ENCODE peak calls at places on chromosome 19, in seven cellular contexts. Q is spleen; B is activated B cell treated with CpG ODN at 0.5 μM for 24 hours; O is dorsolateral prefrontal cortex; Z is activated CD8-positive, alpha-beta T cell treated with anti-CD3 and anti-CD28 coated beads for 36 hours; F is neural progenitor cell; L is endothelial cell. R is an unnamed sample.

GRCh38 chr19:35907377-35907745 is 734 bp downstream of the TYROBP start:
- DNase-seq in Q (peak; percentile 82), Z (no peak), L (no peak), F (no peak), O (no peak), B (no peak), R (no peak)

GRCh38 chr19:55442372-55443044 is 592 bp downstream of the SHISA7 start:
- DNase-seq in O (no peak), Z (no peak), L (no peak), F (peak; percentile 48), B (no peak), Q (no peak), R (no peak)

GRCh38 chr19:23832717-23833327 is 74.1 kb upstream of the ZNF681 start:
- DNase-seq in Z (no peak), L (no peak), O (no peak), F (no peak), B (no peak), Q (no peak), R (no peak)

GRCh38 chr19:55210120-55210493 is 806 bp upstream of the PTPRH start:
- DNase-seq in F (no peak), Q (no peak), L (no peak), Z (no peak), O (no peak), B (no peak), R (no peak)

GRCh38 chr19:53511933-53512374 is 26.0 kb upstream of the ZNF331 start:
- DNase-seq in B (peak; percentile 28), F (peak; percentile 84), Q (no peak), O (peak; percentile 38), L (peak; percentile 79), Z (peak; percentile 73), R (no peak)

GRCh38 chr19:33311326-33311682 is 9.0 kb upstream of the CEBPA start:
- DNase-seq in L (no peak), O (no peak), Q (no peak), B (no peak), Z (peak; percentile 30), F (no peak), R (peak; percentile 16)

GRCh38 chr19:46603195-46603637 is 2.1 kb downstream of the CALM3 start:
- DNase-seq in L (no peak), Z (no peak), O (no peak), F (no peak), B (no peak), Q (peak; percentile 71), R (peak; percentile 73)

GRCh38 chr19:58551123-58551497 is 3.8 kb downstream of the CHMP2A start:
- DNase-seq in Q (no peak), O (no peak), F (no peak), B (no peak), L (no peak), Z (no peak), R (no peak)

GRCh38 chr19:29596080-29596479 is 10.0 kb upstream of the POP4 start:
- DNase-seq in F (no peak), Z (no peak), Q (no peak), O (no peak), L (no peak), B (no peak), R (no peak)

GRCh38 chr19:58577581-58578429 is 4.7 kb upstream of the MZF1 start:
- DNase-seq in F (no peak), Q (peak; percentile 64), B (no peak), L (no peak), Z (no peak), O (no peak), R (no peak)

GRCh38 chr19:13646758-13647157 is 117.6 kb upstream of the MRI1 start:
- DNase-seq in Z (no peak), O (no peak), F (no peak), Q (no peak), L (no peak), B (no peak), R (no peak)

GRCh38 chr19:5225486-5226345 is 114.9 kb downstream of the PTPRS start:
- DNase-seq in Z (peak; percentile 39), F (peak; percentile 39), O (no peak), Q (no peak), B (no peak), L (peak; percentile 56), R (no peak)

GRCh38 chr19:15432629-15433518 is 14.1 kb upstream of the AKAP8L start:
- DNase-seq in Z (peak; percentile 94), B (peak; percentile 92), O (peak; percentile 91), Q (peak; percentile 99), F (peak; percentile 97), L (peak; percentile 96), R (peak; percentile 98)

GRCh38 chr19:29836409-29836825 is 24.6 kb downstream of the CCNE1 start:
- DNase-seq in O (no peak), B (no peak), L (no peak), F (no peak), Q (no peak), Z (peak; percentile 85), R (peak; percentile 72)

GRCh38 chr19:4064551-4065260 is 2.0 kb downstream of the ZBTB7A start:
- DNase-seq in L (peak; percentile 47), O (peak; percentile 63), B (peak; percentile 52), Q (peak; percentile 93), Z (peak; percentile 55), F (peak; percentile 65), R (peak; percentile 36)

GRCh38 chr19:9431475-9431874 is 3.9 kb downstream of the ZNF266 start:
- DNase-seq in Q (no peak), O (peak; percentile 35), B (no peak), L (peak; percentile 18), Z (peak; percentile 76), F (peak; percentile 58), R (no peak)

GRCh38 chr19:45153339-45154063 is 7.3 kb downstream of the NKPD1 start:
- DNase-seq in Z (peak; percentile 39), Q (no peak), L (peak; percentile 71), O (peak; percentile 71), B (peak; percentile 31), F (peak; percentile 85), R (no peak)

GRCh38 chr19:30791116-30791515 is 418.9 kb downstream of the ZNF536 start:
- DNase-seq in B (no peak), L (no peak), O (no peak), Z (no peak), Q (no peak), F (no peak), R (no peak)

GRCh38 chr19:33199441-33200265 is 5.5 kb downstream of the LRP3 start:
- DNase-seq in Z (peak; percentile 22), B (no peak), O (no peak), F (no peak), Q (no peak), L (no peak), R (no peak)

GRCh38 chr19:6221220-6221877 is 58.4 kb downstream of the MLLT1 start:
- DNase-seq in B (no peak), F (no peak), Q (peak; percentile 71), L (no peak), O (no peak), Z (no peak), R (no peak)

GRCh38 chr19:49489601-49490167 is 2.3 kb downstream of the RPL13A start:
- DNase-seq in B (no peak), Q (no peak), L (no peak), O (no peak), Z (peak; percentile 61), F (peak; percentile 2), R (no peak)
- TF ChIP-seq CTCF in B (no peak), Q (peak; percentile 32), L (no peak), O (no peak), Z (no peak), F (no peak), R (peak; percentile 60)

GRCh38 chr19:18488838-18489626 is 32.8 kb downstream of the ELL start:
- DNase-seq in Q (peak; percentile 64), O (no peak), L (peak; percentile 62), Z (no peak), F (peak; percentile 81), B (no peak), R (no peak)
- TF ChIP-seq CTCF in Q (no peak), O (no peak), L (peak; percentile 9), Z (no peak), F (peak; percentile 59), B (no peak), R (peak; percentile 12)

GRCh38 chr19:7486923-7487322 is 1.9 kb downstream of the PEX11G start:
- DNase-seq in O (no peak), Q (no peak), L (no peak), Z (no peak), F (no peak), B (no peak), R (no peak)

GRCh38 chr19:7492142-7493055 is 3.6 kb upstream of the PEX11G start:
- DNase-seq in Q (no peak), B (no peak), L (no peak), F (no peak), O (no peak), Z (peak; percentile 88), R (no peak)

GRCh38 chr19:7489609-7490044 is 792 bp upstream of the PEX11G start:
- DNase-seq in O (no peak), B (no peak), Q (no peak), Z (no peak), F (peak; percentile 13), L (no peak), R (peak; percentile 7)

GRCh38 chr19:7483720-7484201 is 5.1 kb downstream of the PEX11G start:
- DNase-seq in L (no peak), Z (no peak), F (no peak), O (no peak), B (no peak), Q (no peak), R (no peak)

DNA sequence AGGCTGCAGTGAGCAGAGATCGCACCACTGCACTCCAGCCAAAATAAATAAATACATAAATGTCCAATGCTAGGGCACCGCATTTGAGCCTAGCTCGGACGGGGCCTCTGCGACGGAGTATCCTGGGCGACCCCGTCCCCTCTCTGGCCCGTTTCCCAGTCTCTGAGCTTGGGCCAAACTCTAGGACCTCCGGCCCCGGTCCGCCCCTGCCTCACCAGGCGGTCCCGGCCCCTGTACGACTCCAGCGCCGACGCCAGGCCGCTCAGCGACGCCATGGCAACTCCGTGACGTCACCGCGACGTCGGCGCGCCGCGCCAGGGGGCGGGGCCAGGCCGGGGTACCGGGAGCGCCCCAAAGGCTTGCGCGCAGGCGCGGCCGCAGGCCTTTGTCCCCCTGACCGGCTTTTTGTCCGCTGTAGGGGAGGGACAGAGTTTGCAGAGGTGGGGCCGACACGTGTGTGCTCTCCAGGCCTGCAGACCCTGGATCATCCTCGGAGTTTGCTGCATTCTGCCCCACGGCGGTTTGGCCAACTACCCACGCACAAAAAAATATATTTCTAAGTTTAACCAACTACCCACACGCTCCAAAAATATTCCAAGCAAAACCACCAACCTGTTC is at the start of gene PEX11G:
- DNase-seq in Q (peak; percentile 98), F (peak; percentile 98), Z (peak; percentile 89), L (peak; percentile 94), O (peak; percentile 93), B (peak; percentile 98), R (peak; percentile 99)
- TF ChIP-seq CTCF in Q (no peak), F (no peak), Z (no peak), L (no peak), O (no peak), B (no peak), R (no peak)

DNA sequence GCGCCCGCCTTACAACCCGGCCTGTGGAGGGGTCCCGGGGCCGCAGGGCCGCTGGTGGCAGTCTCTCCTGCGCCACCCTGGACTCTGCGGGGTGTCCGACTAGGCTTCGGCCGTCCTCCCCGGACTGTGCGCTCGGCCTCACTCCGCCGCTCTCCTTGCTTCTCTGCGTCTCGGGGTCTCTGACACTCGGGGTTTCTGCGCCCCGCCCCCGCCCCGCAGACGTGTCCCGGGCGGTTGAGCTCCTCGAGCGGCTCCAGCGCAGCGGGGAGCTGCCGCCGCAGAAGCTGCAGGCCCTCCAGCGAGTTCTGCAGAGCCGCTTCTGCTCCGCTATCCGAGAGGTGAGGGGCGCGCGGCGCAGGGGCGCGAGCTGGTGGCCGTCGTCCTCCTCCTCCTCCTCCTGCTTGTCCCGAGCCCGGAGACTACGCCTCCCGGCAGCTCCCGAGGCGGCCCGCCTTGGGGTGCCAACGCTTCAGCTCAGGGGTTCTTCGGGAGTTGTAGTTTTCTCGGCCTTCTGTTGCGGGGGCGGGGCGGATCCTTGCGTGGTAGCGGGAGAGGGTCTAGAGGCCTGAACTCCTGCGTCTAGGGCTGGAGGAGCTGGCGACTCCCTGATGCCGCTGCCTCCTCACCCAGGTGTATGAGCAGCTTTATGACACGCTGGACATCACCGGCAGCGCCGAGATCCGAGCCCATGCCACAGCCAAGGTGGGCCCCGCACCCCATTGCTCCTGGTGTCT is 627 bp downstream of the LIN7B start:
- DNase-seq in O (peak; percentile 87), Z (peak; percentile 72), Q (peak; percentile 88), B (no peak), L (peak; percentile 56), F (peak; percentile 93), R (no peak)
- TF ChIP-seq CTCF in O (no peak), Z (no peak), Q (no peak), B (no peak), L (no peak), F (no peak), R (no peak)

R was measured in GM10248.